ENCODE peak calls at places on chromosomes 12 and 14, in four cellular contexts. G, W, H and L are unnamed samples.

GRCh38 chr14:104367811-104368750 is 211.5 kb upstream of the C14orf180 start:
- DNase-seq in H (no peak), W (no peak), G (no peak), L (no peak)

GRCh38 chr14:38311655-38312054 is 55.8 kb upstream of the CLEC14A start:
- DNase-seq in W (no peak), G (no peak), H (no peak), L (no peak)

GRCh38 chr14:89367449-89368120 is 49.4 kb downstream of the FOXN3 start:
- DNase-seq in G (no peak), W (no peak), H (no peak), L (no peak)

GRCh38 chr12:27852742-27853141 is 72.7 kb upstream of the MANSC4 start:
- DNase-seq in W (no peak), G (no peak), H (no peak), L (no peak)

GRCh38 chr12:117408161-117408791 is 46.9 kb upstream of the NOS1 start:
- DNase-seq in G (no peak), H (no peak), W (peak), L (peak)

GRCh38 chr14:75454963-75455546 is 27.2 kb downstream of the JDP2 start:
- DNase-seq in G (peak), H (no peak), W (peak), L (no peak)

GRCh38 chr12:32240833-32241232 is 134.2 kb downstream of the BICD1 start:
- DNase-seq in H (no peak), G (peak), W (no peak), L (no peak)

GRCh38 chr12:126768517-126768916 is 1498.5 kb upstream of the TMEM132C start:
- DNase-seq in H (no peak), G (no peak), W (no peak), L (no peak)

GRCh38 chr12:867905-868304 is 81.6 kb downstream of the RAD52 start:
- DNase-seq in H (no peak), G (no peak), W (peak), L (no peak)

GRCh38 chr12:105920161-105920684 is 218.5 kb downstream of the NUAK1 start:
- DNase-seq in W (peak), H (no peak), G (no peak), L (no peak)

GRCh38 chr14:95741051-95741490 is 27.1 kb upstream of the TCL1A start:
- DNase-seq in H (no peak), G (no peak), W (no peak), L (no peak)

GRCh38 chr12:114213055-114213561 is 192.8 kb downstream of the TBX5 start:
- DNase-seq in H (no peak), G (no peak), W (peak), L (no peak)

GRCh38 chr14:45251912-45252311 is 1.1 kb downstream of the MIS18BP1 start:
- DNase-seq in H (no peak), G (peak), W (no peak), L (no peak)

GRCh38 chr12:51947597-51947996 is 3.9 kb upstream of the ACVR1B start:
- DNase-seq in W (no peak), G (no peak), H (no peak), L (no peak)

GRCh38 chr12:94190623-94191022 is 42.2 kb downstream of the PLXNC1 start:
- DNase-seq in H (no peak), G (no peak), W (no peak), L (no peak)

GRCh38 chr12:27427824-27428223 is 18.7 kb upstream of the SMCO2 start:
- DNase-seq in W (no peak), G (no peak), H (no peak), L (no peak)

GRCh38 chr12:109385339-109386078 is 37.8 kb downstream of the MYO1H start:
- DNase-seq in G (peak), W (peak), H (no peak), L (no peak)

GRCh38 chr12:75754698-75755097 is 243.3 kb upstream of the KRR1 start:
- DNase-seq in H (no peak), W (no peak), G (peak), L (no peak)

GRCh38 chr12:12294215-12295005 is 27.6 kb upstream of the LRP6 start:
- DNase-seq in W (peak), G (no peak), H (no peak), L (peak)

GRCh38 chr12:76790564-76791552 is 26.9 kb downstream of the ZDHHC17 start:
- DNase-seq in W (no peak), G (peak), H (no peak), L (no peak)

GRCh38 chr12:131673519-131674265 is 37.2 kb upstream of the SFSWAP start:
- DNase-seq in W (no peak), H (no peak), G (peak), L (no peak)

GRCh38 chr12:112782250-112782649 is 9.3 kb upstream of the RPH3A start:
- DNase-seq in H (no peak), G (no peak), W (no peak), L (no peak)

GRCh38 chr12:132268674-132269073 is 60.7 kb downstream of the GALNT9 start:
- DNase-seq in G (no peak), W (no peak), H (no peak), L (no peak)

GRCh38 chr12:57815177-57816000 is 3.1 kb downstream of the AVIL start:
- DNase-seq in W (peak), H (peak), G (no peak), L (peak)

GRCh38 chr12:51382173-51382572 is 9.0 kb downstream of the GALNT6 start:
- DNase-seq in G (no peak), H (no peak), W (no peak), L (no peak)

GRCh38 chr12:30457621-30458289 is 237.9 kb downstream of the IPO8 start:
- DNase-seq in G (peak), W (peak), H (no peak), L (no peak)

GRCh38 chr12:129160282-129160681 is 307.0 kb downstream of the GLT1D1 start:
- DNase-seq in G (no peak), W (no peak), H (no peak), L (no peak)

DNA sequence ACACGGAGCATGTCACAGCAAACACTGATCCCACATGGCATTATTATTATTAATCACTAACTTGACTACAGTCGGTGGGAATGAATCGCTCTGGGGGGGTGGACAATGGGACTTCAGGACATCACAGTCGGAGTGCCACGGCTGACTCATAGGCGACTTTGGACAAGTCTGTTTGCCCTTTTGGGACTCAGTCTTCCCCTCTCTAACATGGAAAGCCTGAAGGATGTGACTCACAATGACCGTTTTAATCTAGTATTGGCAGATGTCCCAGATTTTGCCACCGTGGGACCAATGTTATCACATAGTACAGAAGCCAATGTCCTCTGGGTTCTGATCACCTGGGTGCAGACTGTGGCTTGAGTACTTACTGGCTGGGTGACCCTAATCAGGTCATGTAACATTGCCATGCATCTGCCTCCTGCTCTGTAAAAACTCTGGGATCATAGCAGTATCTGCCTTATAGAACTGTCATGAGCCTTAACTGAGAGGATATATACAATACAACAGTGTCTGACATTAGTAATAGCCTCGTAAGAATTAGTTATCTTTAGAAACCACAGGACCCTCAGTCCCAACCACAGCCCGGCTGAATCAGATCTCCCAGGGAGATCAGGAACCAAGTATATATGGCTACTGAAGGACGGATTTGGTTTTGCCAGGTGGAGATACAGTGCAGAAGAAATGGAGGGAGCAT is 362.6 kb downstream of the BCL11B start:
- DNase-seq in H (no peak), W (no peak), G (no peak), L (no peak)
- H3K56ac ChIP-seq in H (no peak), W (no peak), G (no peak), L (no peak)

GRCh38 chr14:69263771-69264170 is 3.8 kb downstream of the GALNT16 start:
- DNase-seq in W (no peak), G (no peak), H (no peak), L (no peak)
- H3K27ac ChIP-seq in W (no peak), G (no peak), H (no peak), L (no peak)

GRCh38 chr12:24940157-24940556 is 8.7 kb downstream of the BCAT1 start:
- DNase-seq in G (no peak), W (no peak), H (no peak), L (no peak)
- H2AK5ac ChIP-seq in G (no peak), W (no peak), H (no peak), L (no peak)

GRCh38 chr12:49972641-49973360 is at the start of gene AQP6:
- DNase-seq in H (no peak), G (no peak), W (no peak), L (no peak)

GRCh38 chr12:49972122-49972521 is 625 bp upstream of the AQP6 start:
- DNase-seq in W (no peak), H (no peak), G (no peak), L (no peak)

GRCh38 chr12:49974677-49975369 is 2.1 kb downstream of the AQP6 start:
- DNase-seq in G (no peak), W (no peak), H (no peak), L (no peak)

GRCh38 chr12:49974231-49974675 is 1.5 kb downstream of the AQP6 start:
- DNase-seq in W (peak), G (peak), H (no peak), L (peak)

GRCh38 chr12:49973361-49973830 is 649 bp downstream of the AQP6 start:
- DNase-seq in W (no peak), H (no peak), G (no peak), L (no peak)
- H3K56ac ChIP-seq in W (no peak), H (no peak), G (no peak), L (no peak)

GRCh38 chr12:65894624-65895023 is 70.3 kb downstream of the HMGA2 start:
- DNase-seq in G (no peak), H (no peak), W (no peak), L (no peak)
- H3K27ac ChIP-seq in G (no peak), H (no peak), W (no peak), L (no peak)

GRCh38 chr14:72565917-72566316 is 328.0 kb downstream of the DPF3 start:
- DNase-seq in H (no peak), W (no peak), G (no peak), L (no peak)
- H2AK5ac ChIP-seq in H (no peak), W (no peak), G (no peak), L (no peak)

GRCh38 chr12:48536602-48537001 is 11.2 kb downstream of the OR8S1 start:
- DNase-seq in W (no peak), G (no peak), H (no peak), L (no peak)
- H3K56ac ChIP-seq in W (no peak), G (no peak), H (no peak), L (no peak)